ENCODE peak calls at places on chromosome 20, in four cellular contexts. Q is natural killer cell, T is nephron progenitor cell, V is WTC11. S is an unnamed sample.

GRCh38 chr20:62337558-62338293 is 29.4 kb downstream of the LAMA5 start:
- DNase-seq in Q (no peak), T (no peak), V (no peak), S (no peak)

GRCh38 chr20:38680492-38681118 is 43.7 kb upstream of the SLC32A1 start:
- DNase-seq in V (peak; percentile 74), T (peak; percentile 84), Q (no peak), S (peak; percentile 37)

GRCh38 chr20:49685161-49685601 is 28.5 kb downstream of the B4GALT5 start:
- DNase-seq in Q (no peak), T (no peak), V (no peak), S (no peak)

GRCh38 chr20:9617062-9617461 is 102.7 kb downstream of the LAMP5 start:
- DNase-seq in Q (peak; percentile 20), T (peak; percentile 72), V (peak; percentile 61), S (peak; percentile 47)

GRCh38 chr20:59253779-59254319 is 46.6 kb upstream of the EDN3 start:
- DNase-seq in T (peak; percentile 18), V (no peak), Q (peak; percentile 25), S (no peak)

GRCh38 chr20:49851234-49851755 is 38.7 kb downstream of the SLC9A8 start:
- DNase-seq in V (no peak), Q (no peak), T (no peak), S (no peak)

GRCh38 chr20:48189177-48189576 is 403.9 kb upstream of the SULF2 start:
- DNase-seq in Q (no peak), V (peak; percentile 34), T (no peak), S (peak; percentile 36)

GRCh38 chr20:62743777-62744317 is 35.2 kb downstream of the NTSR1 start:
- DNase-seq in Q (no peak), T (no peak), V (no peak), S (no peak)

GRCh38 chr20:12882832-12883506 is 125.8 kb upstream of the SPTLC3 start:
- DNase-seq in V (no peak), Q (no peak), T (no peak), S (peak; percentile 11)

GRCh38 chr20:42204261-42204660 is 586.1 kb upstream of the CHD6 start:
- DNase-seq in T (peak; percentile 13), V (peak; percentile 15), Q (no peak), S (no peak)

GRCh38 chr20:25300496-25301170 is 52.7 kb downstream of the PYGB start:
- DNase-seq in V (no peak), Q (no peak), T (no peak), S (peak; percentile 45)

GRCh38 chr20:17611290-17611539 is 41.3 kb downstream of the DSTN start:
- DNase-seq in Q (no peak), T (no peak), V (no peak), S (no peak)

GRCh38 chr20:63586797-63587196 is 12.8 kb upstream of the HELZ2 start:
- DNase-seq in T (no peak), V (no peak), Q (no peak), S (no peak)

GRCh38 chr20:57774951-57775350 is 65.1 kb upstream of the PMEPA1 start:
- DNase-seq in V (no peak), T (no peak), Q (no peak), S (no peak)

GRCh38 chr20:60427516-60427915 is 469.3 kb downstream of the CDH26 start:
- DNase-seq in T (no peak), Q (no peak), V (no peak), S (no peak)

GRCh38 chr20:24955045-24955444 is 6.0 kb downstream of the CST7 start:
- DNase-seq in Q (peak; percentile 41), V (no peak), T (no peak), S (no peak)

GRCh38 chr20:15673206-15673605 is 900.0 kb downstream of the KIF16B start:
- DNase-seq in V (no peak), T (no peak), Q (no peak), S (peak; percentile 87)

GRCh38 chr20:10653593-10654288 is 20.1 kb downstream of the JAG1 start:
- DNase-seq in Q (no peak), T (peak; percentile 35), V (no peak), S (peak; percentile 95)

GRCh38 chr20:17541996-17542395 is 10.8 kb upstream of the BFSP1 start:
- DNase-seq in T (no peak), V (no peak), Q (no peak), S (no peak)

GRCh38 chr20:31872406-31872805 is 2.0 kb downstream of the TTLL9 start:
- DNase-seq in V (no peak), Q (no peak), T (no peak), S (no peak)